ENCODE peak calls at places on chromosomes 1 and 21, in five cellular contexts. One of them, this sample, is unnamed.
A peak's percentile ranks its signal among the peaks of the same experiment; 100 is the strongest.

GRCh38 chr1:153360592-153360991 is 2.9 kb downstream of the S100A9 start:
- DNase-seq in IMR-90: no peak
- DNase-seq in ovary: no peak
- DNase-seq in A549: no peak
- DNase-seq in heart left ventricle: no peak
- DNase-seq in this sample: no peak

GRCh38 chr1:165954940-165955339 is 127.5 kb downstream of the UCK2 start:
- DNase-seq in ovary: no peak
- DNase-seq in IMR-90: peak; percentile 69
- DNase-seq in heart left ventricle: no peak
- DNase-seq in A549: no peak
- DNase-seq in this sample: no peak

GRCh38 chr1:214331827-214332423 is 51.0 kb downstream of the SMYD2 start:
- DNase-seq in A549: peak; percentile 57
- DNase-seq in IMR-90: peak; percentile 32
- DNase-seq in heart left ventricle: peak; percentile 67
- DNase-seq in ovary: no peak
- DNase-seq in this sample: peak; percentile 56

GRCh38 chr1:65066766-65067490 is 81.1 kb upstream of the AK4 start:
- DNase-seq in heart left ventricle: peak; percentile 95
- DNase-seq in A549: peak; percentile 66
- DNase-seq in IMR-90: peak; percentile 58
- DNase-seq in ovary: peak; percentile 92
- DNase-seq in this sample: peak; percentile 38

GRCh38 chr1:112234710-112235109 is 161.3 kb upstream of the CTTNBP2NL start:
- DNase-seq in IMR-90: no peak
- DNase-seq in ovary: no peak
- DNase-seq in heart left ventricle: no peak
- DNase-seq in A549: no peak
- DNase-seq in this sample: no peak

GRCh38 chr1:229011022-229011421 is 259.9 kb upstream of the RAB4A start:
- DNase-seq in heart left ventricle: no peak
- DNase-seq in A549: no peak
- DNase-seq in ovary: no peak
- DNase-seq in IMR-90: no peak
- DNase-seq in this sample: no peak

GRCh38 chr1:206737729-206738222 is 32.8 kb upstream of the IL19 start:
- DNase-seq in A549: no peak
- DNase-seq in heart left ventricle: no peak
- DNase-seq in ovary: no peak
- DNase-seq in IMR-90: no peak
- DNase-seq in this sample: no peak

GRCh38 chr1:2331200-2331544 is 60.2 kb downstream of the MORN1 start:
- DNase-seq in IMR-90: no peak
- DNase-seq in A549: no peak
- DNase-seq in heart left ventricle: no peak
- DNase-seq in ovary: no peak
- DNase-seq in this sample: no peak

GRCh38 chr1:233738396-233738795 is 124.5 kb downstream of the KCNK1 start:
- DNase-seq in heart left ventricle: no peak
- DNase-seq in ovary: no peak
- DNase-seq in A549: no peak
- DNase-seq in IMR-90: no peak
- DNase-seq in this sample: no peak

GRCh38 chr1:67953301-67953700 is 97.1 kb downstream of the DIRAS3 start:
- DNase-seq in heart left ventricle: no peak
- DNase-seq in ovary: peak; percentile 48
- DNase-seq in A549: no peak
- DNase-seq in IMR-90: no peak
- DNase-seq in this sample: no peak

GRCh38 chr1:41622859-41623732 is 138.6 kb upstream of the EDN2 start:
- DNase-seq in heart left ventricle: no peak
- DNase-seq in ovary: no peak
- DNase-seq in A549: no peak
- DNase-seq in IMR-90: peak; percentile 56
- DNase-seq in this sample: peak; percentile 48

GRCh38 chr1:160018900-160019299 is 12.9 kb downstream of the PIGM start:
- DNase-seq in ovary: no peak
- DNase-seq in IMR-90: peak; percentile 58
- DNase-seq in heart left ventricle: no peak
- DNase-seq in A549: no peak
- DNase-seq in this sample: no peak

GRCh38 chr1:40977721-40978120 is 1.8 kb upstream of the CTPS1 start:
- DNase-seq in A549: peak; percentile 47
- DNase-seq in IMR-90: no peak
- DNase-seq in ovary: no peak
- DNase-seq in heart left ventricle: no peak
- DNase-seq in this sample: no peak

GRCh38 chr1:235525314-235525713 is 21.1 kb upstream of the B3GALNT2 start:
- DNase-seq in A549: no peak
- DNase-seq in ovary: no peak
- DNase-seq in IMR-90: peak; percentile 8
- DNase-seq in heart left ventricle: no peak
- DNase-seq in this sample: no peak

GRCh38 chr21:34835526-34835925 is 166.7 kb downstream of the CLIC6 start:
- DNase-seq in heart left ventricle: no peak
- DNase-seq in A549: no peak
- DNase-seq in ovary: no peak
- DNase-seq in IMR-90: no peak
- DNase-seq in this sample: no peak

GRCh38 chr1:240739139-240739538 is 127.2 kb upstream of the GREM2 start:
- DNase-seq in heart left ventricle: no peak
- DNase-seq in ovary: no peak
- DNase-seq in A549: no peak
- DNase-seq in IMR-90: no peak
- DNase-seq in this sample: no peak

GRCh38 chr21:17900281-17900989 is 81.3 kb upstream of the C21orf91 start:
- DNase-seq in heart left ventricle: peak; percentile 67
- DNase-seq in ovary: no peak
- DNase-seq in A549: no peak
- DNase-seq in IMR-90: no peak
- DNase-seq in this sample: no peak

GRCh38 chr1:84782881-84783280 is 92.6 kb upstream of the SSX2IP start:
- DNase-seq in ovary: no peak
- DNase-seq in A549: no peak
- DNase-seq in heart left ventricle: no peak
- DNase-seq in IMR-90: no peak
- DNase-seq in this sample: no peak

GRCh38 chr1:202023033-202023433 is 12.6 kb downstream of the ELF3 start:
- DNase-seq in ovary: no peak
- DNase-seq in IMR-90: no peak
- DNase-seq in A549: peak; percentile 90
- DNase-seq in heart left ventricle: no peak
- DNase-seq in this sample: no peak

GRCh38 chr1:45412899-45413298 is 72.7 kb upstream of the MUTYH start:
- DNase-seq in heart left ventricle: no peak
- DNase-seq in ovary: no peak
- DNase-seq in IMR-90: no peak
- DNase-seq in A549: no peak
- DNase-seq in this sample: no peak

GRCh38 chr1:233289676-233290075 is 5.8 kb downstream of the PCNX2 start:
- DNase-seq in ovary: no peak
- DNase-seq in A549: no peak
- DNase-seq in IMR-90: no peak
- DNase-seq in heart left ventricle: no peak
- DNase-seq in this sample: no peak

GRCh38 chr1:116488052-116488451 is 82.8 kb downstream of the CD58 start:
- DNase-seq in IMR-90: no peak
- DNase-seq in ovary: no peak
- DNase-seq in A549: no peak
- DNase-seq in heart left ventricle: no peak
- DNase-seq in this sample: no peak

GRCh38 chr1:221921936-221922335 is 180.0 kb upstream of the DUSP10 start:
- DNase-seq in heart left ventricle: no peak
- DNase-seq in IMR-90: peak; percentile 49
- DNase-seq in A549: no peak
- DNase-seq in ovary: no peak
- DNase-seq in this sample: no peak

GRCh38 chr1:89310505-89310904 is 37.8 kb upstream of the GBP5 start:
- DNase-seq in IMR-90: peak; percentile 5
- DNase-seq in heart left ventricle: no peak
- DNase-seq in A549: no peak
- DNase-seq in ovary: no peak
- DNase-seq in this sample: no peak

GRCh38 chr1:218348628-218349185 is 3.6 kb downstream of the TGFB2 start:
- DNase-seq in A549: no peak
- DNase-seq in heart left ventricle: no peak
- DNase-seq in IMR-90: no peak
- DNase-seq in ovary: no peak
- DNase-seq in this sample: no peak

GRCh38 chr21:36989699-36990507 is 16.6 kb upstream of the RIPPLY3 start:
- DNase-seq in IMR-90: peak; percentile 90
- DNase-seq in A549: peak; percentile 91
- DNase-seq in ovary: peak; percentile 94
- DNase-seq in heart left ventricle: peak; percentile 98
- DNase-seq in this sample: peak; percentile 92

GRCh38 chr1:226846801-226847200 is 23.6 kb upstream of the PSEN2 start:
- DNase-seq in ovary: no peak
- DNase-seq in heart left ventricle: no peak
- DNase-seq in IMR-90: no peak
- DNase-seq in A549: no peak
- DNase-seq in this sample: no peak

GRCh38 chr1:2237773-2238172 is 9.7 kb downstream of the SKI start:
- DNase-seq in A549: peak; percentile 35
- DNase-seq in ovary: no peak
- DNase-seq in IMR-90: no peak
- DNase-seq in heart left ventricle: no peak
- DNase-seq in this sample: no peak

GRCh38 chr1:98661544-98662353 is at the start of gene SNX7:
- DNase-seq in heart left ventricle: peak; percentile 90
- DNase-seq in ovary: peak; percentile 81
- DNase-seq in IMR-90: peak; percentile 69
- DNase-seq in A549: peak; percentile 70
- DNase-seq in this sample: peak; percentile 23

GRCh38 chr1:22204989-22205913 is 62.4 kb upstream of the WNT4 start:
- DNase-seq in A549: peak; percentile 10
- DNase-seq in heart left ventricle: no peak
- DNase-seq in IMR-90: no peak
- DNase-seq in ovary: peak; percentile 21
- DNase-seq in this sample: no peak

GRCh38 chr1:91701494-91701869 is 184.5 kb downstream of the TGFBR3 start:
- DNase-seq in heart left ventricle: no peak
- DNase-seq in ovary: no peak
- DNase-seq in IMR-90: no peak
- DNase-seq in A549: no peak
- DNase-seq in this sample: no peak

GRCh38 chr1:229408458-229409037 is 25.3 kb downstream of the ACTA1 start:
- DNase-seq in ovary: no peak
- DNase-seq in heart left ventricle: no peak
- DNase-seq in IMR-90: peak; percentile 7
- DNase-seq in A549: no peak
- DNase-seq in this sample: no peak

GRCh38 chr1:15526490-15527339 is at the start of gene DNAJC16:
- DNase-seq in IMR-90: peak; percentile 100
- DNase-seq in ovary: peak; percentile 100
- DNase-seq in A549: peak; percentile 100
- DNase-seq in heart left ventricle: peak; percentile 98
- DNase-seq in this sample: peak; percentile 78
- TF ChIP-seq POLR2A in IMR-90: peak; percentile 79
- TF ChIP-seq POLR2A in ovary: peak; percentile 64
- TF ChIP-seq POLR2A in A549: peak; percentile 72
- TF ChIP-seq POLR2A in heart left ventricle: peak; percentile 74
- TF ChIP-seq POLR2A in this sample: peak; percentile 70

DNA sequence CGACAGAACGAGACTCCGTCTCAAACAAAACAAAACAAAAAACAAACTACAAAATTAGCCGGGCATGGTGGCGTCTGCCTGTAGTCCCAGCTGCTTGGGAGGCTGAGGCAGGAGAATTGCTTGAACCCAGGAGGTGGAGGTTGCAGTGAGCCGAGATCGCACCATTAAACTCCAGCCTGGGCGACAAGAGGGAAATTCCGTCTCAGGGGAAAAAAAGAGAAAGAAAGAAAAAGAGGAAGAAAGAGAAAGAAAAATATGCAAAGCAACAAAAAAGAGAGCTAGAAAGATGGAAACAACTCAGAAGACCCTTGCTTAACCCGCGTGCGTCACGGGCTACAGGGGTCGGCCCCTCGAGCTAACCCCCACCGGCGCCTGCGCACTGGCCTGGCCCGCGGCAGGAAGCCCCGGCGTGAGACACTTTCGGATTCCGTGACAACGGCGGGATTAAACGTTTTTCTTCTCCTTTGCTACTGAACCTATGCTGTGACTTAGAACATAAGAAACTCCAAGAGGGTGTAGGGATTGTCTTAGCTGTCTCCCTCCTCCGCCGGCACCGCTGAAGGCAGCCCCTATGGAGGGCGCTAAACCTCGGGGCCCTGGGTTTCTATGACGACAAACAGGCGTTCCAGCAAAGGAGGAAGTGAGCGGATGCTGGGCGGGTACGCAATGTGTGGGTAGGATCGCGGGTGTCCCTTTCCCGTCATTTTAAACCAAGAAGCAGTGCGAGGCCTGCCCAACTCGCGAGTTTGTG is at the start of gene AXDND1:
- DNase-seq in ovary: peak; percentile 80
- DNase-seq in heart left ventricle: peak; percentile 91
- DNase-seq in A549: peak; percentile 87
- DNase-seq in IMR-90: peak; percentile 80
- DNase-seq in this sample: peak; percentile 75
- TF ChIP-seq POLR2A in ovary: no peak
- TF ChIP-seq POLR2A in heart left ventricle: peak; percentile 52
- TF ChIP-seq POLR2A in A549: peak; percentile 34
- TF ChIP-seq POLR2A in IMR-90: no peak
- TF ChIP-seq POLR2A in this sample: peak; percentile 39

GRCh38 chr1:31815752-31816484 is at the start of gene SPOCD1:
- DNase-seq in ovary: peak; percentile 30
- DNase-seq in IMR-90: peak; percentile 76
- DNase-seq in heart left ventricle: peak; percentile 86
- DNase-seq in A549: peak; percentile 86
- DNase-seq in this sample: peak; percentile 55
- TF ChIP-seq POLR2A in ovary: no peak
- TF ChIP-seq POLR2A in IMR-90: no peak
- TF ChIP-seq POLR2A in heart left ventricle: no peak
- TF ChIP-seq POLR2A in A549: no peak
- TF ChIP-seq POLR2A in this sample: no peak

DNA sequence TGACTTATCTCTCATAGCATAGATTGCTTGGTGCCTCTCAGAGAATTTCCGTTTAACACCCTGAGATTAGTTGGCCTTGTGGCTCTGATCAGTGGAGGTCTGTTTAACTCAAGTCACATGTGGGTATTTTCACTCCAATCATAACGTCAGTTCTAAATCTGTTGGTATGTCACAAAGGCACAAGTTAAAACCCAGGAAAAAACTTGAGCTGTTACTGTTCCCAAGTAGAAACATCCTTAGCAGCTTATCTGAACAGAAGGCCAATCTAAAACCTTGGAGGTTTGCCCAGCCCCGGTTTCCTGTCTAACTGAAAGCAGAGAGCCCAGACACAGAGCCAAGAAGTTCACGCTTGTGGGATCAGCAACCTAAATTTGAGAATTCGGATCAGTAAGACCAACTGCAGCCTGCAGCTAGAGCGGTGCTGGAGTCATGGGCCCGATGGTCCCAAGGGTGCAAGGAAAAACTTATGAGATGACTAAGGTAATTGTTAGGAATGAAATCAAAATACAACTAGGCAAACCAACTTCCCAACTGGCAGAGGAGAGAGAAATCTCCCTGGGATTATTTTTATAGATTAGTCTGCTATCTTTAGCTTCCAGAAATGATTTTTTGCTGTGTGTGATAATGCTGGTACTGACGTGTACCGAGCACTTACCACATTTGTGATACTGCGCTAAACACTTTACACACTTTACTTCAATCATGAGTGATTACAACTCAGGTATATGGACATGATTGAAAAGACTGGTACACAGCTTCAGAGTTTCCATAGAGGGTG is 90.2 kb upstream of the C1orf21 start:
- DNase-seq in A549: no peak
- DNase-seq in ovary: peak; percentile 94
- DNase-seq in IMR-90: peak; percentile 91
- DNase-seq in heart left ventricle: peak; percentile 83
- DNase-seq in this sample: no peak
- TF ChIP-seq POLR2A in A549: no peak
- TF ChIP-seq POLR2A in ovary: no peak
- TF ChIP-seq POLR2A in IMR-90: no peak
- TF ChIP-seq POLR2A in heart left ventricle: no peak
- TF ChIP-seq POLR2A in this sample: no peak